ENCODE peak calls at places on chromosomes 4 and X, in ten cellular contexts. One of them, this sample, is unnamed.

GRCh38 chr4:74006009-74006476 is 7.6 kb upstream of the CXCL5 start:
- DNase-seq in heart left ventricle: no peak
- DNase-seq in CD8-positive, alpha-beta T cell: no peak
- DNase-seq in endodermal cell: no peak
- DNase-seq in pancreas: no peak
- DNase-seq in ovary: no peak
- DNase-seq in tibial nerve: no peak
- DNase-seq in heart right ventricle: no peak
- DNase-seq in iPS DF 6.9: no peak
- DNase-seq in PC-3: peak; percentile 45
- DNase-seq in this sample: no peak

GRCh38 chr4:129264008-129264657 is 168.2 kb downstream of the C4orf33 start:
- DNase-seq in heart left ventricle: no peak
- DNase-seq in CD8-positive, alpha-beta T cell: no peak
- DNase-seq in endodermal cell: no peak
- DNase-seq in pancreas: no peak
- DNase-seq in ovary: no peak
- DNase-seq in tibial nerve: no peak
- DNase-seq in heart right ventricle: no peak
- DNase-seq in iPS DF 6.9: no peak
- DNase-seq in PC-3: no peak
- DNase-seq in this sample: no peak

GRCh38 chrX:58025979-58026378 is 115.7 kb upstream of the ZXDA start:
- DNase-seq in heart left ventricle: no peak
- DNase-seq in CD8-positive, alpha-beta T cell: no peak
- DNase-seq in endodermal cell: peak; percentile 50
- DNase-seq in pancreas: no peak
- DNase-seq in ovary: peak; percentile 30
- DNase-seq in tibial nerve: peak; percentile 39
- DNase-seq in heart right ventricle: no peak
- DNase-seq in iPS DF 6.9: no peak
- DNase-seq in PC-3: peak; percentile 51
- DNase-seq in this sample: no peak

GRCh38 chr4:37389967-37390580 is 145.5 kb downstream of the NWD2 start:
- DNase-seq in heart left ventricle: no peak
- DNase-seq in CD8-positive, alpha-beta T cell: no peak
- DNase-seq in endodermal cell: peak; percentile 70
- DNase-seq in pancreas: peak; percentile 6
- DNase-seq in ovary: no peak
- DNase-seq in tibial nerve: peak; percentile 71
- DNase-seq in heart right ventricle: no peak
- DNase-seq in iPS DF 6.9: peak; percentile 31
- DNase-seq in PC-3: peak; percentile 85
- DNase-seq in this sample: peak; percentile 4

GRCh38 chr4:186881521-186882220 is 158.0 kb upstream of the FAT1 start:
- DNase-seq in heart left ventricle: no peak
- DNase-seq in CD8-positive, alpha-beta T cell: no peak
- DNase-seq in endodermal cell: no peak
- DNase-seq in pancreas: no peak
- DNase-seq in ovary: no peak
- DNase-seq in tibial nerve: no peak
- DNase-seq in heart right ventricle: no peak
- DNase-seq in iPS DF 6.9: no peak
- DNase-seq in PC-3: peak; percentile 23
- DNase-seq in this sample: no peak

GRCh38 chrX:37380920-37381319 is 31.8 kb downstream of the PRRG1 start:
- DNase-seq in heart left ventricle: peak; percentile 7
- DNase-seq in CD8-positive, alpha-beta T cell: no peak
- DNase-seq in endodermal cell: no peak
- DNase-seq in pancreas: peak; percentile 18
- DNase-seq in ovary: no peak
- DNase-seq in tibial nerve: no peak
- DNase-seq in heart right ventricle: no peak
- DNase-seq in iPS DF 6.9: no peak
- DNase-seq in PC-3: peak; percentile 94
- DNase-seq in this sample: peak; percentile 40

GRCh38 chr4:55358668-55359067 is 12.6 kb downstream of the SRD5A3 start:
- DNase-seq in heart left ventricle: no peak
- DNase-seq in CD8-positive, alpha-beta T cell: no peak
- DNase-seq in endodermal cell: no peak
- DNase-seq in pancreas: no peak
- DNase-seq in ovary: no peak
- DNase-seq in tibial nerve: no peak
- DNase-seq in heart right ventricle: no peak
- DNase-seq in iPS DF 6.9: no peak
- DNase-seq in PC-3: peak; percentile 83
- DNase-seq in this sample: no peak

GRCh38 chr4:185566972-185567749 is 31.9 kb upstream of the PDLIM3 start:
- DNase-seq in heart left ventricle: peak; percentile 73
- DNase-seq in CD8-positive, alpha-beta T cell: no peak
- DNase-seq in endodermal cell: no peak
- DNase-seq in pancreas: peak; percentile 48
- DNase-seq in ovary: peak; percentile 73
- DNase-seq in tibial nerve: peak; percentile 26
- DNase-seq in heart right ventricle: no peak
- DNase-seq in iPS DF 6.9: no peak
- DNase-seq in PC-3: no peak
- DNase-seq in this sample: no peak

GRCh38 chrX:24378706-24379105 is 18.3 kb downstream of the SUPT20HL1 start:
- DNase-seq in heart left ventricle: no peak
- DNase-seq in CD8-positive, alpha-beta T cell: no peak
- DNase-seq in endodermal cell: no peak
- DNase-seq in pancreas: no peak
- DNase-seq in ovary: no peak
- DNase-seq in tibial nerve: no peak
- DNase-seq in heart right ventricle: no peak
- DNase-seq in iPS DF 6.9: no peak
- DNase-seq in PC-3: no peak
- DNase-seq in this sample: no peak

GRCh38 chrX:24376403-24376802 is 16.0 kb downstream of the SUPT20HL1 start:
- DNase-seq in heart left ventricle: no peak
- DNase-seq in CD8-positive, alpha-beta T cell: no peak
- DNase-seq in endodermal cell: no peak
- DNase-seq in pancreas: no peak
- DNase-seq in ovary: no peak
- DNase-seq in tibial nerve: no peak
- DNase-seq in heart right ventricle: no peak
- DNase-seq in iPS DF 6.9: no peak
- DNase-seq in PC-3: no peak
- DNase-seq in this sample: no peak

GRCh38 chrX:24377195-24377594 is 16.8 kb downstream of the SUPT20HL1 start:
- DNase-seq in heart left ventricle: no peak
- DNase-seq in CD8-positive, alpha-beta T cell: no peak
- DNase-seq in endodermal cell: no peak
- DNase-seq in pancreas: no peak
- DNase-seq in ovary: no peak
- DNase-seq in tibial nerve: no peak
- DNase-seq in heart right ventricle: no peak
- DNase-seq in iPS DF 6.9: no peak
- DNase-seq in PC-3: no peak
- DNase-seq in this sample: no peak

GRCh38 chrX:24375732-24376131 is 15.3 kb downstream of the SUPT20HL1 start:
- DNase-seq in heart left ventricle: no peak
- DNase-seq in CD8-positive, alpha-beta T cell: no peak
- DNase-seq in endodermal cell: peak; percentile 64
- DNase-seq in pancreas: no peak
- DNase-seq in ovary: no peak
- DNase-seq in tibial nerve: no peak
- DNase-seq in heart right ventricle: no peak
- DNase-seq in iPS DF 6.9: no peak
- DNase-seq in PC-3: no peak
- DNase-seq in this sample: no peak

GRCh38 chrX:24377911-24378468 is 17.6 kb downstream of the SUPT20HL1 start:
- DNase-seq in heart left ventricle: no peak
- DNase-seq in CD8-positive, alpha-beta T cell: no peak
- DNase-seq in endodermal cell: no peak
- DNase-seq in pancreas: no peak
- DNase-seq in ovary: no peak
- DNase-seq in tibial nerve: no peak
- DNase-seq in heart right ventricle: no peak
- DNase-seq in iPS DF 6.9: no peak
- DNase-seq in PC-3: no peak
- DNase-seq in this sample: no peak
- H3K4me1 ChIP-seq in heart left ventricle: no peaks in the 10 kb centered on the region
- H3K4me1 ChIP-seq in CD8-positive, alpha-beta T cell: no peaks in the 10 kb centered on the region
- H3K4me1 ChIP-seq in endodermal cell: no peaks in the 10 kb centered on the region
- H3K4me1 ChIP-seq in pancreas: no peaks in the 10 kb centered on the region
- H3K4me1 ChIP-seq in ovary: peaks cover 2% of the 10 kb centered on the region
- H3K4me1 ChIP-seq in tibial nerve: no peaks in the 10 kb centered on the region
- H3K4me1 ChIP-seq in heart right ventricle: no peaks in the 10 kb centered on the region
- H3K4me1 ChIP-seq in iPS DF 6.9: peaks cover 3% of the 10 kb centered on the region
- H3K4me1 ChIP-seq in PC-3: no peaks in the 10 kb centered on the region
- H3K4me1 ChIP-seq in this sample: no peaks in the 10 kb centered on the region

DNA sequence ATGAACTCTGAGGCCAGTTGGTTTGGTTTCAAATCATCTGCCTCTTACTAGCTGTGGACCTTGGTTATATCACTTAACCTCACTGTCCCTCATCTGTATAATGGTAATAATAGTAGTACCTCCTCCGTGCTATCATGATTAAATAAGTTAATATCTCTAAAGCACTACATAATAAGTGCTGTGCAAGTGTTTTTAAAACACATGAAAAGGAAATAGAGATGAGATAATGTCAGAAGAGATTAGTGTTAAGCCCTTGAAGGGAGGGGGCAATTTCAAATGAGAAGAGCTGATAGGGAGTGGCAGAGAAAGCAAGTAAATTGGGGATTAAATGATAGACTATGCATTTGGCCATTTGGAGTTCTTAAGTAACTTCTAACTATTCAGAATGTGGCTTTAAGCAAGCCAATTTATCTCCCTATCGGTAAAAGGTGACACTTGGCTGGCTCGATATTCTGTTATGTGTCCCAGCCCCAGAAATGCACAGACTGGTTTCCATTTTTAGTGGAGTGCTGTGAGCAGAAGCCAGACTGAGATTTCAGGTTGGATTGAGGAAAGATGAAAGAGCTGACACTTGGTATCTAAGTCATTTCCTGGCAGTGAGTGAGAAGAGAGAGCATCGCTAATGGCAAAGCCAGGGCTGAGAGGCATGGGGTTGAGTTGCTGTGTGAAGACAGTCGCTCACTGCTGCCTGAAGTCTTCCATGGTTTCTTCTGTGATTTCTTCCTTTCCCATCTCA is 109.6 kb upstream of the LIMCH1 start:
- DNase-seq in heart left ventricle: no peak
- DNase-seq in CD8-positive, alpha-beta T cell: no peak
- DNase-seq in endodermal cell: no peak
- DNase-seq in pancreas: no peak
- DNase-seq in ovary: no peak
- DNase-seq in tibial nerve: no peak
- DNase-seq in heart right ventricle: no peak
- DNase-seq in iPS DF 6.9: no peak
- DNase-seq in PC-3: no peak
- DNase-seq in this sample: no peak
- H3K27ac ChIP-seq in heart left ventricle: peak overlapping the region; percentile 67
- H3K27ac ChIP-seq in CD8-positive, alpha-beta T cell: no peak overlapping the region
- H3K27ac ChIP-seq in endodermal cell: no peak overlapping the region
- H3K27ac ChIP-seq in pancreas: no peak overlapping the region
- H3K27ac ChIP-seq in ovary: no peak overlapping the region
- H3K27ac ChIP-seq in tibial nerve: no peak overlapping the region
- H3K27ac ChIP-seq in heart right ventricle: peak overlapping the region; percentile 38
- H3K27ac ChIP-seq in iPS DF 6.9: no peak overlapping the region
- H3K27ac ChIP-seq in PC-3: no peak overlapping the region
- H3K27ac ChIP-seq in this sample: no peak overlapping the region

GRCh38 chr4:7651461-7651921 is 216.8 kb upstream of the PSAPL1 start:
- DNase-seq in heart left ventricle: no peak
- DNase-seq in CD8-positive, alpha-beta T cell: no peak
- DNase-seq in endodermal cell: peak; percentile 82
- DNase-seq in pancreas: no peak
- DNase-seq in ovary: peak; percentile 77
- DNase-seq in tibial nerve: peak; percentile 59
- DNase-seq in heart right ventricle: no peak
- DNase-seq in iPS DF 6.9: no peak
- DNase-seq in PC-3: no peak
- DNase-seq in this sample: no peak
- H3K4me1 ChIP-seq in heart left ventricle: no peaks in the 10 kb centered on the region
- H3K4me1 ChIP-seq in CD8-positive, alpha-beta T cell: peaks cover 29% of the 10 kb centered on the region
- H3K4me1 ChIP-seq in endodermal cell: no peaks in the 10 kb centered on the region
- H3K4me1 ChIP-seq in pancreas: no peaks in the 10 kb centered on the region
- H3K4me1 ChIP-seq in ovary: peaks cover 50% of the 10 kb centered on the region
- H3K4me1 ChIP-seq in tibial nerve: peaks cover 88% of the 10 kb centered on the region
- H3K4me1 ChIP-seq in heart right ventricle: no peaks in the 10 kb centered on the region
- H3K4me1 ChIP-seq in iPS DF 6.9: peaks cover 10% of the 10 kb centered on the region
- H3K4me1 ChIP-seq in PC-3: peaks cover 35% of the 10 kb centered on the region
- H3K4me1 ChIP-seq in this sample: peaks cover 28% of the 10 kb centered on the region

GRCh38 chr4:60757986-60758385 is 442.1 kb upstream of the ADGRL3 start:
- DNase-seq in heart left ventricle: no peak
- DNase-seq in CD8-positive, alpha-beta T cell: no peak
- DNase-seq in endodermal cell: no peak
- DNase-seq in pancreas: no peak
- DNase-seq in ovary: no peak
- DNase-seq in tibial nerve: no peak
- DNase-seq in heart right ventricle: no peak
- DNase-seq in iPS DF 6.9: no peak
- DNase-seq in PC-3: peak; percentile 55
- DNase-seq in this sample: peak; percentile 45

GRCh38 chr4:60759518-60760245 is 440.4 kb upstream of the ADGRL3 start:
- DNase-seq in heart left ventricle: no peak
- DNase-seq in CD8-positive, alpha-beta T cell: no peak
- DNase-seq in endodermal cell: no peak
- DNase-seq in pancreas: no peak
- DNase-seq in ovary: no peak
- DNase-seq in tibial nerve: no peak
- DNase-seq in heart right ventricle: no peak
- DNase-seq in iPS DF 6.9: no peak
- DNase-seq in PC-3: peak; percentile 27
- DNase-seq in this sample: no peak
- H3K27ac ChIP-seq in heart left ventricle: no peak overlapping the region
- H3K27ac ChIP-seq in CD8-positive, alpha-beta T cell: no peak overlapping the region
- H3K27ac ChIP-seq in endodermal cell: no peak overlapping the region
- H3K27ac ChIP-seq in pancreas: no peak overlapping the region
- H3K27ac ChIP-seq in ovary: no peak overlapping the region
- H3K27ac ChIP-seq in tibial nerve: no peak overlapping the region
- H3K27ac ChIP-seq in heart right ventricle: no peak overlapping the region
- H3K27ac ChIP-seq in iPS DF 6.9: no peak overlapping the region
- H3K27ac ChIP-seq in PC-3: no peak overlapping the region
- H3K27ac ChIP-seq in this sample: no peak overlapping the region

GRCh38 chr4:48694824-48695223 is 85.3 kb downstream of the FRYL start:
- DNase-seq in heart left ventricle: no peak
- DNase-seq in CD8-positive, alpha-beta T cell: no peak
- DNase-seq in endodermal cell: no peak
- DNase-seq in pancreas: no peak
- DNase-seq in ovary: no peak
- DNase-seq in tibial nerve: no peak
- DNase-seq in heart right ventricle: no peak
- DNase-seq in iPS DF 6.9: no peak
- DNase-seq in PC-3: no peak
- DNase-seq in this sample: no peak
- H3K4me1 ChIP-seq in heart left ventricle: no peaks in the 10 kb centered on the region
- H3K4me1 ChIP-seq in CD8-positive, alpha-beta T cell: peaks cover 22% of the 10 kb centered on the region
- H3K4me1 ChIP-seq in endodermal cell: peaks cover 12% of the 10 kb centered on the region
- H3K4me1 ChIP-seq in pancreas: peaks cover 12% of the 10 kb centered on the region
- H3K4me1 ChIP-seq in ovary: no peaks in the 10 kb centered on the region
- H3K4me1 ChIP-seq in tibial nerve: peaks cover 71% of the 10 kb centered on the region
- H3K4me1 ChIP-seq in heart right ventricle: peaks cover 50% of the 10 kb centered on the region
- H3K4me1 ChIP-seq in iPS DF 6.9: peaks cover 1% of the 10 kb centered on the region
- H3K4me1 ChIP-seq in PC-3: peaks cover 26% of the 10 kb centered on the region
- H3K4me1 ChIP-seq in this sample: peaks cover 22% of the 10 kb centered on the region